ENCODE peak calls at places on chromosomes 4 and X, in seven cellular contexts. K, P, X, D, J, E and R are unnamed samples.

GRCh38 chrX:81355436-81355835 is 153.5 kb downstream of the SH3BGRL start:
- DNase-seq in E (no peak), P (no peak), D (no peak), X (no peak), J (no peak), K (no peak), R (no peak)

GRCh38 chr4:126448093-126448820 is 1133.5 kb downstream of the FAT4 start:
- DNase-seq in K (peak), P (no peak), D (no peak), E (no peak), J (no peak), X (no peak), R (no peak)

GRCh38 chr4:46931981-46932380 is 22.9 kb upstream of the COX7B2 start:
- DNase-seq in J (no peak), X (no peak), K (peak), P (peak), E (no peak), D (no peak), R (no peak)

GRCh38 chrX:115889121-115889890 is 281.2 kb upstream of the AGTR2 start:
- DNase-seq in K (no peak), X (no peak), E (no peak), P (no peak), D (no peak), J (no peak), R (no peak)

GRCh38 chrX:41347186-41347585 is 13.2 kb downstream of the DDX3X start:
- DNase-seq in E (no peak), D (no peak), X (no peak), J (no peak), K (no peak), P (no peak), R (no peak)

GRCh38 chrX:144637731-144638130 is 609.6 kb upstream of the SPANXN1 start:
- DNase-seq in E (no peak), X (no peak), J (no peak), D (no peak), P (no peak), K (peak), R (no peak)

GRCh38 chrX:47991263-47992092 is 12.3 kb downstream of the ZNF182 start:
- DNase-seq in P (no peak), X (no peak), K (peak), D (no peak), E (no peak), J (no peak), R (no peak)

GRCh38 chr4:183637461-183637860 is 21.5 kb downstream of the RWDD4 start:
- DNase-seq in E (no peak), X (no peak), K (peak), P (no peak), J (no peak), D (no peak), R (no peak)

GRCh38 chr4:108171541-108172230 is 3.0 kb upstream of the LEF1 start:
- DNase-seq in X (no peak), E (no peak), K (no peak), J (no peak), P (no peak), D (peak), R (no peak)

GRCh38 chrX:41664307-41665299 is 24.2 kb upstream of the GPR34 start:
- DNase-seq in X (no peak), K (peak), P (no peak), J (no peak), E (no peak), D (no peak), R (no peak)

GRCh38 chr4:81166431-81166830 is 48.6 kb downstream of the PRKG2 start:
- DNase-seq in J (no peak), E (no peak), D (no peak), K (peak), P (no peak), X (no peak), R (no peak)

GRCh38 chr4:77865259-77865658 is 2.6 kb downstream of the MRPL1 start:
- DNase-seq in D (no peak), X (no peak), P (no peak), J (no peak), K (no peak), E (no peak), R (no peak)

GRCh38 chr4:77859256-77859655 is 3.4 kb upstream of the MRPL1 start:
- DNase-seq in J (no peak), X (no peak), D (no peak), E (no peak), P (no peak), K (no peak), R (no peak)

GRCh38 chr4:77861500-77861899 is 1.1 kb upstream of the MRPL1 start:
- DNase-seq in E (no peak), K (no peak), D (no peak), X (no peak), J (no peak), P (no peak), R (no peak)

DNA sequence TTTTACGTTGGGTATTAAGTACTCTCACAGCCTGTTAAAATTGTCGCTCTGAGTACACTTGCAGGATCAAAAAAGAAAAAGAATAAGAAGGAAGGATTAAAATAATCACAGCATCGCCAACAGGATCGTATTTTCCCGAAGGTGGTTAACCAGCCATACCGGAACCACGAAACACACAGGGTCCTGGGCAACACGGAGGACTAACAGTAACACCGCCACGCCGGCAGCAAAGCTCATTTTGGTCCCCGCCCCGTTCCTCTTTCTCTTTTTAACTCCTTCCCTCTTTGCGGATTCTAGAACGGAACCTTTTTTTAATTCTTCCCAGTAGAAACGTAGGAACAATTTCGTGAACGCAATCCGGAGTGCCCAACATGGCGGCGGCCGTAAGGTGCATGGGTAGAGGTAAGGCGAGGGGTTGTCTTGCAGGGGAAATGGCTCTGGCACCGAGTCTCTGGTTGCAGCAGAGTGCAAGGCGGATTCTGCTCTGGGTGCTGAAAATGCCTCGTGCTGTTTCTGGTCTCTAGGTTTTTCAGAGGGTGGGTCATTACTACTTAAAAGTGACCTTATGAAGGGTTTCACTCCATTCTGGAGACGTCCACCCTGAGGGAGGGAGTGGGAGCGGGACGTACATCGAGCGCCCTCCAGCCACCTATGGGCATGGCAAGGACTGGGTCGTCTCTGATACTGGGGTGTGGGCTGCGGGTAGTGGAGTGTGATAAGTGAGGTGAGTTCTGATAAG is at the start of gene MRPL1:
- DNase-seq in X (peak), J (peak), K (peak), D (peak), P (peak), E (peak), R (peak)
- TF ChIP-seq CTCF in X (peak), J (no peak), K (no peak), D (no peak), P (no peak), E (no peak), R (no peak)

GRCh38 chr4:37664696-37665095 is 21.5 kb downstream of the RELL1 start:
- DNase-seq in P (no peak), K (peak), X (no peak), D (no peak), J (no peak), E (no peak), R (no peak)

GRCh38 chr4:37663552-37663951 is 22.6 kb downstream of the RELL1 start:
- DNase-seq in E (no peak), J (no peak), X (no peak), D (no peak), K (no peak), P (no peak), R (no peak)

GRCh38 chr4:37665347-37666009 is 20.7 kb downstream of the RELL1 start:
- DNase-seq in D (no peak), E (no peak), K (no peak), X (no peak), P (peak), J (no peak), R (no peak)

GRCh38 chr4:37667197-37668100 is 18.7 kb downstream of the RELL1 start:
- DNase-seq in P (no peak), X (no peak), D (no peak), J (no peak), E (no peak), K (no peak), R (no peak)

DNA sequence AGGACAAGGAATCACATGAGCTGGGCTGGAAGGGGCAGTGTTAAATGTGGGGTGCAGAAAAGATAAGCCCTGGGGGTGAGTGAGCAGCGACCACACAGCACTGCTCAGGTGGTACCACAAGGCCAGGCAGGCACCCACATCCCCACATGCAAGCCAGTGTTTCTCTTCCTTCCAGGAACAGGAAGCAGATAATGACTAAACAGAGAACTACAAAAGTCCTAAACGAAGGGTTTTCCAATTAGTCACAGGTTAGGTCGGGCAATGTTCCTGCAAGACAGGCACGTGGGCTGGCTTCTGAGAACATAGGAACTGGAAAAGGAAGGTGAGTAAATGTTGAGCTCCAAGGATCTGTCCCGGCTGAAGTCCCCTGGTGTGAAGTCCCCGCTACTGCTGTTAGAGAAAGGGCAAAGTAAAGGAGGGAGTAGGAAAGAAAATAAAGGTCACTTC is 19.5 kb downstream of the RELL1 start:
- DNase-seq in J (peak), K (peak), P (peak), E (no peak), X (peak), D (no peak), R (peak)
- TF ChIP-seq CTCF in J (no peak), K (peak), P (peak), E (no peak), X (no peak), D (no peak), R (no peak)

GRCh38 chr4:109294006-109294405 is 8.5 kb downstream of the COL25A1 start:
- DNase-seq in D (no peak), P (no peak), E (no peak), X (no peak), J (no peak), K (peak), R (no peak)
- TF ChIP-seq CTCF in D (no peak), P (peak), E (no peak), X (no peak), J (no peak), K (peak), R (no peak)

DNA sequence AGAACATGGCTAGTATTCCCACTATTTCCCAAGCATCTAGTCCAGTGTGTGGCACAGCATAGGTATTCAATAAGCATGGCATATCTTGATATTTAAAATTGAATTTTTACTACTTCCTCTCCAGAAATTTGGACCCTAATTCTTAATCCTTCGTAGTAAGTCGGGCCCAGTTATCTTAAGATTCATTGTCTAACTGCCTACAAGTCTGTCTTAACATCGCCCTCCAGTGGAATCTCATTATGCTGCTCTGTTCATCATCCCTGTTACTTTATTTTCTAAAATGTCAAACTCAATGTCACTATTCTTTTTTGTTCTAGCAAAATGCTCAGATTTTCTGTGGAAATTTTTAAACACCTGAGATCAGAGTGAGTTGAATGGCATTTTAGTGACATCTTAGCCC is 606.2 kb downstream of the KLHL13 start:
- DNase-seq in P (no peak), D (no peak), J (no peak), X (no peak), K (no peak), E (no peak), R (no peak)
- TF ChIP-seq CTCF in P (no peak), D (no peak), J (no peak), X (no peak), K (no peak), E (no peak), R (no peak)

DNA sequence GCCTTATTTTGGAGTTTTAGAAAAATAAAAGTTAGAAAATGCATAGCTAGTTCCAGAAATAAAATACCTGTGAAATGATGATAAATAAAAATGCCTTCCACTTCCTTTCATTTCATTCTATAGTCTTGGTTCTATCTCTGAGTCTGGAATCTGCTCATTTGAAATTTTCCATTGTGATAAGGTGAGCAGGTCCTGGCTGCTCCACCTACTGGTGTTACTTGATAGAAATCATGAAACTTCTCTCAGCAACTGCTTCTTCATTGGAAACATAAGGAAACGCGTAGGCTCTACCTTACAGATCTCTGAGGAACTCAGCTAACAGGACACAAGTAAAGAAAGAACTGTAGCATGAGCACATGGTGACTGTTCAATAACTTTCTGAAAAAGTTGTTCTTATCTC is 141.8 kb downstream of the DCHS2 start:
- DNase-seq in J (no peak), X (no peak), D (no peak), E (no peak), P (no peak), K (peak), R (no peak)
- TF ChIP-seq CTCF in J (peak), X (no peak), D (no peak), E (peak), P (no peak), K (peak), R (no peak)

DNA sequence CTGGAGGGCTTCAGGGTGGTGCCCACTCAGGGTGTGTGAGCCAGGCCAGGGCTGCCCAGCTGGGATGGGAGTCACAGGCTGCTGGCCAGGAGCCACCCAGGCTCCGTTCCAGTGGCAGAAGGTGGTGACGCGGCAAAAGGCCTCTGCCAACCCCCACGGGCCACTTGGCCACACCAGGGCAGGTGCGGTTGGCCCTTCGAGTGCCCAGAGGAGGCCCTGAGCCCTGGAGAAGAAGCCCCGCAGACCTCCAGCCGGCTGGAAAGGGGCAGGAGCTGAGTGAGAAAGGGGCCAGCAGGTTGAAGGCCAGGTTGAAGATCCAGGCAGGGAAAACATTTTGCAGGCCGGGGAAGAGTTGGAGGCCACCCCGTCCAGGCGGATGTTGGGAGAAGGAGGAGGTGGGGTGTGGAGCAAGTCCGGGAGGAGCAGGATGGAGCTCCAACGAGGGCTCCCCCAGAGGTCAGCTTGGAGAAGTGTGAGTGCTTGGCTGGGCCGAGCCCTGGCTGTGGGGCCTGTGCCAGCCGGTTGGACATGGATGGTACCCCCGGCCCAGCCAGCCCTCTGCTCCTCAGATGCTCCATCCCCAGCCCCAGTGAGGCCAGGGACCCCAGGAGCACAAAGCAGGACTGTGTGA is 2.8 kb upstream of the CPLX1 start:
- DNase-seq in D (no peak), J (no peak), E (no peak), P (peak), X (peak), K (peak), R (no peak)
- TF ChIP-seq CTCF in D (no peak), J (no peak), E (peak), P (no peak), X (no peak), K (peak), R (no peak)

GRCh38 chr4:22434895-22435294 is 81.0 kb downstream of the ADGRA3 start:
- DNase-seq in E (no peak), K (peak), J (peak), D (no peak), P (peak), X (no peak), R (peak)
- TF ChIP-seq CTCF in E (peak), K (peak), J (peak), D (no peak), P (peak), X (peak), R (peak)

DNA sequence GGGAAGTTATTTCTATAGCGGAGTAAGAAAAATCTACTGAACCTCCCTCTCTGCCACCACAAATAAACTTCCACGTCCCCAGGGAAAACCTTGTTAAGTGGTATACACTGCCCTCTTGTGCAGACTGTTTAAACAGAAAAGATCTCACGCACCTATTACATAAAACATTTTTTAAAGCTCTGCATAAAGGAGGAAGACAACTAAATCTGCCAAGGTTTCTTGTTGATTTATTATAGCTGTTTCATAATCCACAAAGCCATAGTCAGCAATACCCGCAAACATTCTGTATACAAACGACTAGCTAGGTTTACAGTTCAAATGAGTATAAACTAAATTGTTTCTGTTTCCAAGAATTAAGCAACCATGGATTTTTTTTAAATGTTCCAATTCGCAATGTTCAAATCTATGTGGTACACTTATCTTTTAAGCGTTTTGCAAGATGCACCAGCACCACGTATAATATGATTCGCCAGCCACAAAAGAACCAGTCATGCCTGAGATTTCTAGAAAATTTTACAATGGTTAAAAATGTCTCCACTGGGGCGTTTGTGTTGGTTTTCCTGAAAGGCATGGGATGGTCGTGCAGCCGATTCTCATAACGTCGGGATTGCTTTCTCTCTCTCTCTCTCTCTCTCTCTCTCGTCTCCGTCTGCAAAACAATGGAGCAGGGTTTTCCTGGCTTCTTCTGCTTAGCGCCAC is 164.6 kb downstream of the PRKX start:
- DNase-seq in J (peak), D (no peak), E (peak), P (peak), X (no peak), K (peak), R (no peak)
- TF ChIP-seq CTCF in J (peak), D (no peak), E (peak), P (peak), X (peak), K (peak), R (peak)